ENCODE peak calls at places on chromosomes 16 and 17, in ten cellular contexts. S is right lobe of liver, X is hepatocyte, R is neural progenitor cell, P is retinal pigment epithelial cell, A is cardiac muscle cell, H is body of pancreas, E is tibial nerve, J is mucosa of descending colon, Y is stomach. M is an unnamed sample.

GRCh38 chr17:81223758-81224122 is 975 bp upstream of the CEP131 start:
- DNase-seq in S (peak; percentile 36), X (no peak), R (peak; percentile 43), P (no peak), A (no peak), H (no peak), E (no peak), J (no peak), Y (no peak), M (no peak)

GRCh38 chr17:73402466-73402865 is 90.7 kb upstream of the CDC42EP4 start:
- DNase-seq in S (no peak), X (no peak), R (no peak), P (no peak), A (no peak), H (no peak), E (no peak), J (no peak), Y (no peak), M (no peak)

GRCh38 chr16:7492122-7492521 is 159.5 kb downstream of the RBFOX1 start:
- DNase-seq in S (no peak), X (no peak), R (peak; percentile 37), P (no peak), A (peak; percentile 45), H (no peak), E (no peak), J (no peak), Y (no peak), M (no peak)

GRCh38 chr16:13896543-13897182 is 23.3 kb upstream of the ERCC4 start:
- DNase-seq in S (no peak), X (no peak), R (no peak), P (no peak), A (no peak), H (no peak), E (no peak), J (no peak), Y (no peak), M (no peak)

GRCh38 chr16:3145151-3145550 is 10.3 kb downstream of the ZNF213 start:
- DNase-seq in S (no peak), X (no peak), R (no peak), P (no peak), A (no peak), H (no peak), E (no peak), J (peak; percentile 42), Y (no peak), M (no peak)

GRCh38 chr16:84592718-84593117 is 25.2 kb downstream of the COTL1 start:
- DNase-seq in S (no peak), X (no peak), R (no peak), P (no peak), A (no peak), H (no peak), E (no peak), J (no peak), Y (no peak), M (no peak)

GRCh38 chr16:27639588-27640276 is 89.8 kb downstream of the KATNIP start:
- DNase-seq in S (no peak), X (peak; percentile 66), R (peak; percentile 67), P (peak; percentile 25), A (peak; percentile 72), H (no peak), E (no peak), J (no peak), Y (no peak), M (no peak)

GRCh38 chr16:52077656-52078055 is 469.3 kb downstream of the TOX3 start:
- DNase-seq in S (no peak), X (no peak), R (no peak), P (no peak), A (no peak), H (no peak), E (no peak), J (no peak), Y (no peak), M (no peak)

GRCh38 chr17:77516902-77517301 is 376.1 kb downstream of the SEC14L1 start:
- DNase-seq in S (no peak), X (no peak), R (no peak), P (peak; percentile 75), A (no peak), H (no peak), E (no peak), J (no peak), Y (peak; percentile 21), M (no peak)

GRCh38 chr17:1643999-1644492 is 1.5 kb downstream of the SCARF1 start:
- DNase-seq in S (no peak), X (no peak), R (no peak), P (no peak), A (no peak), H (no peak), E (no peak), J (no peak), Y (no peak), M (no peak)

GRCh38 chr17:19739241-19740201 is 8.6 kb downstream of the ALDH3A1 start:
- DNase-seq in S (no peak), X (no peak), R (no peak), P (no peak), A (no peak), H (no peak), E (no peak), J (peak; percentile 29), Y (no peak), M (no peak)

DNA sequence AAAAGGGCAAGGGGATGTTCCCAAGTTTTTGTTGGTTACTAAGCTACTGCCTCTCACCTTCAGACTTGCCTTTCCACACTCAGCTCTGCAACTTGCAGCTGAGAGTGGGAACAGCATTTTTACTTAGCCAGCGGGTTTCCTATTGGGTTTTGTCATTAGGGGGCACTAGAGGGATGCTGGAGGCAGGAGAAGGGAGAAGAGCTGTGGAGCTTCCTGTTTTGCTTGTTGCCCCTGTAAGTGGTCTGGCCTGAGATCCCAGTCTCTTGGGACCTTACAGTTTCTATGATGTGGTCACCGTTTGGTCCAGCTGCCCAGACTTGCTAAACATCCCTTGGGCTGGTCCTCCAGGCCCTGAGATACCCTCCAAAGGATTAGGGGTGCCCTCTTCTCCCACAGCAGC is 209.6 kb upstream of the NLRP1 start:
- DNase-seq in S (no peak), X (no peak), R (peak; percentile 53), P (no peak), A (peak; percentile 51), H (no peak), E (no peak), J (no peak), Y (no peak), M (no peak)
- TF ChIP-seq CTCF in S (peak; percentile 40), X (peak; percentile 14), R (peak; percentile 56), P (peak; percentile 33), A (no peak), H (no peak), E (no peak), J (no peak), Y (no peak), M (no peak)

GRCh38 chr16:67931712-67932461 is at the start of gene CTRL:
- DNase-seq in S (no peak), X (no peak), R (no peak), P (no peak), A (no peak), H (peak; percentile 91), E (no peak), J (no peak), Y (no peak), M (no peak)
- TF ChIP-seq CTCF in S (no peak), X (no peak), R (no peak), P (peak; percentile 24), A (no peak), H (peak; percentile 51), E (no peak), J (no peak), Y (no peak), M (no peak)

GRCh38 chr17:67461876-67462275 is 84.8 kb downstream of the PITPNC1 start:
- DNase-seq in S (no peak), X (no peak), R (no peak), P (no peak), A (no peak), H (no peak), E (no peak), J (no peak), Y (no peak), M (no peak)

GRCh38 chr17:67460097-67460496 is 83.0 kb downstream of the PITPNC1 start:
- DNase-seq in S (no peak), X (no peak), R (peak; percentile 48), P (no peak), A (no peak), H (no peak), E (no peak), J (no peak), Y (no peak), M (no peak)

GRCh38 chr17:67456889-67457288 is 79.8 kb downstream of the PITPNC1 start:
- DNase-seq in S (no peak), X (no peak), R (no peak), P (no peak), A (no peak), H (no peak), E (no peak), J (no peak), Y (no peak), M (no peak)

GRCh38 chr17:67458203-67458602 is 81.1 kb downstream of the PITPNC1 start:
- DNase-seq in S (no peak), X (no peak), R (no peak), P (no peak), A (no peak), H (no peak), E (no peak), J (no peak), Y (no peak), M (no peak)

GRCh38 chr17:67461228-67461780 is 84.2 kb downstream of the PITPNC1 start:
- DNase-seq in S (no peak), X (no peak), R (no peak), P (no peak), A (no peak), H (no peak), E (no peak), J (no peak), Y (no peak), M (no peak)
- TF ChIP-seq CTCF in S (no peak), X (no peak), R (no peak), P (no peak), A (no peak), H (no peak), E (no peak), J (no peak), Y (no peak), M (no peak)

DNA sequence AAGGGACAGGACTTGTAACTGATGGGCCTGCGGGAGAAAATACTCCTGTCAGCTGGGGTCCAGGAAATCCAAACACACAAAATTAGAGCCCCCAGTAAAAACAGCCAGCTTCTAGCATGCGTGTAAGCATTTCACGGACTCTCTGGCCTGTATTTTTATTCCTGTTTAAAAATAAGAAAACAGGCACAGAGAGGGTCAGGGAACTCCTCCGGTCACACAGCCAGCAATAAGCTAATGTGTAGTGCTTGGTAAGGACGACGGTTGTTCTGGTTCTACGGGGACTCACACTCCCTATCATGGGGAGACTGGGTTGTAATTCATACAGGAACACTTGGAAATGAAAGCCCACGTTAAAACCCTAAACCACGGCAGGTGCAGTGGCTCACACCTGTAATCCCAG is 1.5 kb upstream of the TCF25 start:
- DNase-seq in S (no peak), X (no peak), R (no peak), P (no peak), A (no peak), H (no peak), E (no peak), J (no peak), Y (no peak), M (no peak)
- TF ChIP-seq CTCF in S (no peak), X (no peak), R (no peak), P (no peak), A (no peak), H (no peak), E (no peak), J (no peak), Y (no peak), M (no peak)